ENCODE peak calls at places on chromosomes 1 and 21, in five cellular contexts. Z is AG04450, U is amygdala, E is ELR, S is NCI-H82. G is an unnamed sample.

GRCh38 chr1:3032970-3033794 is 11.9 kb downstream of the ACTRT2 start:
- DNase-seq in Z (no peak), U (no peak), E (no peak), S (no peak), G (no peak)

GRCh38 chr1:211843018-211843417 is 12.5 kb upstream of the LPGAT1 start:
- DNase-seq in Z (no peak), U (no peak), E (no peak), S (no peak), G (no peak)

GRCh38 chr1:219489636-219490035 is 123.3 kb downstream of the ZC3H11B start:
- DNase-seq in Z (no peak), U (no peak), E (no peak), S (peak; percentile 43), G (no peak)

GRCh38 chr1:184542291-184542690 is 155.5 kb downstream of the C1orf21 start:
- DNase-seq in Z (no peak), U (no peak), E (no peak), S (no peak), G (no peak)

GRCh38 chr1:44725309-44725698 is 5.7 kb downstream of the RNU5D-1 start:
- DNase-seq in Z (no peak), U (no peak), E (no peak), S (peak; percentile 30), G (no peak)

GRCh38 chr1:246932366-246932700 is 585 bp upstream of the AHCTF1 start:
- DNase-seq in Z (no peak), U (no peak), E (no peak), S (peak; percentile 81), G (no peak)

GRCh38 chr1:222798111-222798510 is 16.7 kb upstream of the DISP1 start:
- DNase-seq in Z (no peak), U (no peak), E (peak; percentile 59), S (no peak), G (peak; percentile 92)

GRCh38 chr1:194959795-194960194 is 1648.4 kb downstream of the KCNT2 start:
- DNase-seq in Z (no peak), U (no peak), E (no peak), S (no peak), G (no peak)

GRCh38 chr1:37076168-37076567 is 41.9 kb upstream of the GRIK3 start:
- DNase-seq in Z (no peak), U (no peak), E (no peak), S (no peak), G (no peak)

GRCh38 chr1:32886828-32887414 is 630 bp downstream of the HPCA start:
- DNase-seq in Z (no peak), U (no peak), E (no peak), S (peak; percentile 54), G (no peak)

GRCh38 chr1:13807213-13807612 is 107.2 kb downstream of the PRDM2 start:
- DNase-seq in Z (no peak), U (peak; percentile 6), E (no peak), S (peak; percentile 62), G (no peak)

GRCh38 chr1:164560076-164560475 is 1.1 kb downstream of the PBX1 start:
- DNase-seq in Z (no peak), U (no peak), E (peak; percentile 17), S (peak; percentile 43), G (peak; percentile 26)

GRCh38 chr1:215905493-215906095 is 338.5 kb downstream of the KCTD3 start:
- DNase-seq in Z (no peak), U (no peak), E (no peak), S (no peak), G (no peak)

GRCh38 chr1:2413495-2414296 is 1.3 kb upstream of the PEX10 start:
- DNase-seq in Z (no peak), U (no peak), E (no peak), S (peak; percentile 57), G (peak; percentile 26)

GRCh38 chr1:203402609-203403337 is 51.9 kb upstream of the FMOD start:
- DNase-seq in Z (peak; percentile 90), U (no peak), E (peak; percentile 71), S (no peak), G (peak; percentile 13)

GRCh38 chr1:35768350-35769187 is 1.2 kb downstream of the CLSPN start:
- DNase-seq in Z (no peak), U (no peak), E (peak; percentile 16), S (peak; percentile 26), G (no peak)

GRCh38 chr1:232965912-232966217 is 15.5 kb downstream of the NTPCR start:
- DNase-seq in Z (no peak), U (no peak), E (no peak), S (peak; percentile 86), G (no peak)

GRCh38 chr1:38138498-38139233 is 92.1 kb upstream of the POU3F1 start:
- DNase-seq in Z (peak; percentile 96), U (no peak), E (peak; percentile 96), S (peak; percentile 18), G (peak; percentile 99)

GRCh38 chr1:234214129-234214910 is 158.9 kb upstream of the COA6 start:
- DNase-seq in Z (no peak), U (no peak), E (peak; percentile 62), S (peak; percentile 65), G (peak; percentile 68)

GRCh38 chr1:158527190-158527815 is 26.9 kb downstream of the OR6Y1 start:
- DNase-seq in Z (peak; percentile 39), U (no peak), E (peak; percentile 57), S (peak; percentile 58), G (no peak)

GRCh38 chr1:107378602-107379265 is 237.9 kb downstream of the NTNG1 start:
- DNase-seq in Z (no peak), U (no peak), E (no peak), S (no peak), G (peak; percentile 83)

GRCh38 chr21:45142469-45142868 is 68.1 kb downstream of the ADARB1 start:
- DNase-seq in Z (no peak), U (no peak), E (peak; percentile 68), S (no peak), G (peak; percentile 30)